ENCODE peak calls at places on chromosomes 2 and 18, in ten cellular contexts. G is left ventricle myocardium inferior; A is A549; Q is PC-9; C is mesendoderm; I is IMR-90; X is CD8-positive, alpha-beta memory T cell; O is OCI-LY7; E is effector memory CD4-positive, alpha-beta T cell; K is adrenal gland. T is an unnamed sample.
A peak's percentile ranks its signal among the peaks of the same experiment; 100 is the strongest.

GRCh38 chr2:64731306-64731654 is 77.6 kb upstream of the SERTAD2 start:
- DNase-seq in G (no peak), A (no peak), Q (no peak), C (no peak), I (no peak), X (no peak), O (no peak), E (no peak), K (no peak), T (no peak)

GRCh38 chr18:58536534-58537271 is 92.2 kb downstream of the ALPK2 start:
- DNase-seq in G (no peak), A (no peak), Q (no peak), C (peak; percentile 38), I (no peak), X (no peak), O (peak; percentile 64), E (no peak), K (no peak), T (no peak)

GRCh38 chr2:216425008-216425780 is 12.9 kb downstream of the SMARCAL1 start:
- DNase-seq in G (no peak), A (no peak), Q (no peak), C (no peak), I (no peak), X (no peak), O (no peak), E (no peak), K (no peak), T (no peak)

GRCh38 chr2:206824993-206825392 is 59.6 kb downstream of the FASTKD2 start:
- DNase-seq in G (no peak), A (no peak), Q (no peak), C (no peak), I (no peak), X (no peak), O (no peak), E (no peak), K (no peak), T (no peak)

GRCh38 chr2:268323-268722 is 3.6 kb downstream of the ACP1 start:
- DNase-seq in G (no peak), A (no peak), Q (no peak), C (no peak), I (no peak), X (no peak), O (no peak), E (no peak), K (no peak), T (no peak)

GRCh38 chr18:61854578-61854977 is 38.2 kb downstream of the RNF152 start:
- DNase-seq in G (no peak), A (no peak), Q (no peak), C (no peak), I (peak; percentile 86), X (no peak), O (no peak), E (no peak), K (no peak), T (no peak)

GRCh38 chr18:79489048-79489899 is 93.5 kb downstream of the NFATC1 start:
- DNase-seq in G (peak; percentile 12), A (no peak), Q (no peak), C (no peak), I (no peak), X (no peak), O (no peak), E (no peak), K (peak; percentile 1), T (peak; percentile 42)

GRCh38 chr18:7766817-7767216 is 199.7 kb downstream of the PTPRM start:
- DNase-seq in G (no peak), A (no peak), Q (no peak), C (no peak), I (no peak), X (no peak), O (no peak), E (no peak), K (no peak), T (no peak)

GRCh38 chr2:11417946-11418585 is 47.9 kb downstream of the E2F6 start:
- DNase-seq in G (no peak), A (peak; percentile 47), Q (peak; percentile 50), C (peak; percentile 49), I (no peak), X (no peak), O (peak; percentile 34), E (no peak), K (no peak), T (no peak)

DNA sequence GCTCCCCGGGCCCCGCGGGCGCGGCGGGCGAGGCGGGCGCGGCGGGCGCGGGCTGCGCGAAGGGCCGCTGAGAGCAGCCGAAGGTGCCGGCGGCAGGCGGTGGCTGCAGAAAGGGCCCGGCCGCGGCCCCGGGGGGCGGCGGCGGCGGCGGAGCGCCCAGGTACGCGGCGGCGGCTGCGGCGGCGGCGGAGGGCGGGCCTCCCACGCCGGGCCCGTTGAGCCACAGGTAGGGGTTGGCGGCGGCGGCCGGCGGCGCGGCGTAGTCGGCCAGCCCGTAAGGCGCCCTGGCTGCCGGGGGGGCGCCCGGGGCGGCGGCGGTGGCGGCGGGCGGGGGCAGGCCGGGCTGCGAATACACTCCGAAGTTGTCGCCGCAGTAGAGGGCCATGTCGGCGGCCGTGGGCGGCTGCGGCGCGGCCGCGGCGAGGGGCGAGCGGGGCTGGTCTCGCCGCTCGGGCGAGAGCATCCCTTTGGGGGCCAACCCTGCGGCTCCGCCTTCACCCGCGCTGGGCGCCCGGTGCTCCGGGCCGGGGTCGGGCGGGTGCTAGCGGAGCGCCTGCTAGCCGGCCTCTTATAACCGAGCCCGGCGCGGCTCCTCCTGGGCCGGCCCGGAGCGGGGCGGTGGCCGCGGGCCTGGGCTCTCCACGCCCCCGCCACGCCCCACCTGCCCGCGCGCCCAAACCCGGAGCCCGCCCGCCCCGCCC is at the start of gene FOXI3:
- DNase-seq in G (no peak), A (no peak), Q (no peak), C (peak; percentile 63), I (no peak), X (no peak), O (no peak), E (no peak), K (no peak), T (no peak)
- H3K4me3 ChIP-seq in G (peak within 1 kb of the TSS; percentile 56), A (peak within 1 kb of the TSS; percentile 58), Q (no peak within 1 kb of the TSS), C (peak within 1 kb of the TSS; percentile 50), I (no peak within 1 kb of the TSS), X (no peak within 1 kb of the TSS), O (no peak within 1 kb of the TSS), E (no peak within 1 kb of the TSS), K (no peak within 1 kb of the TSS), T (peak within 1 kb of the TSS; percentile 41)

DNA sequence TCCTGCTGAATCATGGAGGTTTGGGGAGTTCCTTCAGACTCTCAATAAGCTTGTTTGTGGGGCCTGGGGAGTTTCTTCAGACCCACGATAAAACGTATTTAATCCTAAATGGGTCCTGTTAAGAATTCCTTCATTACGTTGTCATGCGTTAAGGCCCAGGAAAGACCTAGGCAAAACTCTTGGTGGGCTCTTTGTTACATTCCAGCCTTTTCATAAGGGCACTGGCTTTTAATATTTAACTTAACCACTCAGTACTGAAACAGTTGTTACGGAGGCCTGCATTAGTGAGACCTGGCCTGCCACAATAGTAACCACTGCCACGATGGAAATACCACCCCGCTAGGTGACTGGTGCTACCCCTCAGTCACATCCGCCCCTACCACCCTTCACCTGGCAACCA is 17.5 kb upstream of the BIN1 start:
- DNase-seq in G (no peak), A (no peak), Q (no peak), C (no peak), I (no peak), X (no peak), O (no peak), E (no peak), K (no peak), T (no peak)
- H3K4me1 ChIP-seq in G (no peaks in the 10 kb centered on the region), A (peaks cover 6% of the 10 kb centered on the region), Q (peaks cover 5% of the 10 kb centered on the region), C (no peaks in the 10 kb centered on the region), I (no peaks in the 10 kb centered on the region), X (no peaks in the 10 kb centered on the region), O (peaks cover 9% of the 10 kb centered on the region), E (no peaks in the 10 kb centered on the region), K (no peaks in the 10 kb centered on the region), T (no peaks in the 10 kb centered on the region)

GRCh38 chr18:74633652-74634352 is 36.1 kb downstream of the ZNF407 start:
- DNase-seq in G (no peak), A (no peak), Q (no peak), C (no peak), I (peak; percentile 44), X (no peak), O (no peak), E (no peak), K (no peak), T (no peak)

GRCh38 chr18:74630804-74631203 is 33.1 kb downstream of the ZNF407 start:
- DNase-seq in G (no peak), A (no peak), Q (no peak), C (no peak), I (no peak), X (no peak), O (no peak), E (no peak), K (no peak), T (no peak)

GRCh38 chr18:74632856-74633255 is 35.2 kb downstream of the ZNF407 start:
- DNase-seq in G (no peak), A (no peak), Q (no peak), C (no peak), I (no peak), X (no peak), O (no peak), E (no peak), K (no peak), T (no peak)

GRCh38 chr18:74631242-74632087 is 33.8 kb downstream of the ZNF407 start:
- DNase-seq in G (no peak), A (no peak), Q (no peak), C (no peak), I (peak; percentile 92), X (no peak), O (no peak), E (no peak), K (no peak), T (no peak)

GRCh38 chr18:74632088-74632679 is 34.5 kb downstream of the ZNF407 start:
- DNase-seq in G (no peak), A (no peak), Q (no peak), C (no peak), I (no peak), X (no peak), O (no peak), E (no peak), K (no peak), T (no peak)
- H3K27ac ChIP-seq in G (no peak overlapping the region), A (no peak overlapping the region), Q (no peak overlapping the region), C (no peak overlapping the region), I (peak overlapping the region; percentile 98), X (no peak overlapping the region), O (no peak overlapping the region), E (peak overlapping the region; percentile 26), K (no peak overlapping the region), T (no peak overlapping the region)

GRCh38 chr2:32758232-32758631 is 130.4 kb downstream of the TTC27 start:
- DNase-seq in G (peak; percentile 30), A (no peak), Q (no peak), C (no peak), I (no peak), X (no peak), O (no peak), E (no peak), K (no peak), T (no peak)

GRCh38 chr2:32755666-32756065 is 127.8 kb downstream of the TTC27 start:
- DNase-seq in G (no peak), A (no peak), Q (no peak), C (no peak), I (no peak), X (no peak), O (no peak), E (no peak), K (no peak), T (no peak)

GRCh38 chr2:32752952-32753351 is 125.1 kb downstream of the TTC27 start:
- DNase-seq in G (no peak), A (no peak), Q (no peak), C (peak; percentile 55), I (no peak), X (no peak), O (no peak), E (no peak), K (no peak), T (no peak)

GRCh38 chr2:32752205-32752604 is 124.4 kb downstream of the TTC27 start:
- DNase-seq in G (no peak), A (no peak), Q (no peak), C (no peak), I (peak; percentile 58), X (no peak), O (no peak), E (no peak), K (no peak), T (no peak)

GRCh38 chr2:32756074-32756727 is 128.4 kb downstream of the TTC27 start:
- DNase-seq in G (no peak), A (no peak), Q (no peak), C (no peak), I (no peak), X (no peak), O (no peak), E (no peak), K (no peak), T (no peak)
- H3K4me3 ChIP-seq in G (peak overlapping the region; percentile 40), A (no peak overlapping the region), Q (no peak overlapping the region), C (no peak overlapping the region), I (no peak overlapping the region), X (peak overlapping the region; percentile 33), O (no peak overlapping the region), E (peak overlapping the region; percentile 32), K (no peak overlapping the region), T (no peak overlapping the region)

T was measured in aorta.